ENCODE peak calls at places on chromosomes 13 and 19, in nine cellular contexts. One of them, this sample, is unnamed.

GRCh38 chr13:73428706-73429105 is 369.9 kb downstream of the KLF5 start:
- DNase-seq in uterus: no peak
- DNase-seq in CD4-positive, alpha-beta T cell: no peak
- DNase-seq in AG09319: no peak
- DNase-seq in ascending aorta: no peak
- DNase-seq in adrenal gland: no peak
- DNase-seq in WERI-Rb-1: no peak
- DNase-seq in left ventricle myocardium inferior: no peak
- DNase-seq in RWPE2: no peak
- DNase-seq in this sample: no peak

GRCh38 chr19:18596752-18597157 is 8.2 kb downstream of the REX1BD start:
- DNase-seq in RWPE2: peak; percentile 62
- DNase-seq in AG09319: no peak
- DNase-seq in CD4-positive, alpha-beta T cell: no peak
- DNase-seq in adrenal gland: peak; percentile 91
- DNase-seq in ascending aorta: no peak
- DNase-seq in WERI-Rb-1: peak; percentile 93
- DNase-seq in uterus: peak; percentile 41
- DNase-seq in left ventricle myocardium inferior: peak; percentile 53
- DNase-seq in this sample: peak; percentile 75

GRCh38 chr19:2476451-2477140 is 669 bp downstream of the GADD45B start:
- DNase-seq in adrenal gland: peak; percentile 64
- DNase-seq in ascending aorta: peak; percentile 84
- DNase-seq in left ventricle myocardium inferior: peak; percentile 49
- DNase-seq in AG09319: no peak
- DNase-seq in CD4-positive, alpha-beta T cell: peak; percentile 53
- DNase-seq in WERI-Rb-1: peak; percentile 53
- DNase-seq in uterus: peak; percentile 55
- DNase-seq in RWPE2: no peak
- DNase-seq in this sample: no peak

GRCh38 chr13:31987071-31987470 is 44.5 kb upstream of the FRY start:
- DNase-seq in uterus: no peak
- DNase-seq in left ventricle myocardium inferior: no peak
- DNase-seq in RWPE2: no peak
- DNase-seq in WERI-Rb-1: no peak
- DNase-seq in CD4-positive, alpha-beta T cell: no peak
- DNase-seq in ascending aorta: no peak
- DNase-seq in AG09319: no peak
- DNase-seq in adrenal gland: no peak
- DNase-seq in this sample: no peak

GRCh38 chr13:22960827-22961226 is 220.0 kb upstream of the SGCG start:
- DNase-seq in left ventricle myocardium inferior: no peak
- DNase-seq in RWPE2: no peak
- DNase-seq in uterus: no peak
- DNase-seq in ascending aorta: no peak
- DNase-seq in CD4-positive, alpha-beta T cell: no peak
- DNase-seq in adrenal gland: no peak
- DNase-seq in AG09319: no peak
- DNase-seq in WERI-Rb-1: no peak
- DNase-seq in this sample: no peak

GRCh38 chr19:17441241-17442135 is 7.0 kb downstream of the TMEM221 start:
- DNase-seq in left ventricle myocardium inferior: no peak
- DNase-seq in CD4-positive, alpha-beta T cell: no peak
- DNase-seq in RWPE2: no peak
- DNase-seq in AG09319: no peak
- DNase-seq in adrenal gland: no peak
- DNase-seq in WERI-Rb-1: peak; percentile 48
- DNase-seq in ascending aorta: no peak
- DNase-seq in uterus: no peak
- DNase-seq in this sample: no peak

GRCh38 chr13:28637714-28638355 is 21.1 kb upstream of the POMP start:
- DNase-seq in uterus: no peak
- DNase-seq in AG09319: no peak
- DNase-seq in RWPE2: no peak
- DNase-seq in WERI-Rb-1: no peak
- DNase-seq in adrenal gland: no peak
- DNase-seq in CD4-positive, alpha-beta T cell: no peak
- DNase-seq in left ventricle myocardium inferior: no peak
- DNase-seq in ascending aorta: no peak
- DNase-seq in this sample: no peak

GRCh38 chr13:80690208-80690607 is 349.3 kb upstream of the SPRY2 start:
- DNase-seq in WERI-Rb-1: peak; percentile 31
- DNase-seq in ascending aorta: no peak
- DNase-seq in adrenal gland: no peak
- DNase-seq in left ventricle myocardium inferior: no peak
- DNase-seq in AG09319: no peak
- DNase-seq in RWPE2: no peak
- DNase-seq in CD4-positive, alpha-beta T cell: no peak
- DNase-seq in uterus: no peak
- DNase-seq in this sample: no peak

GRCh38 chr19:917323-918151 is at the start of gene KISS1R:
- DNase-seq in uterus: no peak
- DNase-seq in RWPE2: peak; percentile 58
- DNase-seq in adrenal gland: no peak
- DNase-seq in WERI-Rb-1: peak; percentile 82
- DNase-seq in ascending aorta: peak; percentile 75
- DNase-seq in AG09319: no peak
- DNase-seq in CD4-positive, alpha-beta T cell: no peak
- DNase-seq in left ventricle myocardium inferior: no peak
- DNase-seq in this sample: peak; percentile 73

GRCh38 chr19:17020380-17020779 is 6.2 kb downstream of the CPAMD8 start:
- DNase-seq in WERI-Rb-1: no peak
- DNase-seq in uterus: no peak
- DNase-seq in ascending aorta: no peak
- DNase-seq in adrenal gland: peak; percentile 57
- DNase-seq in RWPE2: no peak
- DNase-seq in left ventricle myocardium inferior: no peak
- DNase-seq in CD4-positive, alpha-beta T cell: no peak
- DNase-seq in AG09319: no peak
- DNase-seq in this sample: no peak

GRCh38 chr19:6481541-6482342 is at the start of gene DENND1C:
- DNase-seq in AG09319: no peak
- DNase-seq in CD4-positive, alpha-beta T cell: peak; percentile 49
- DNase-seq in adrenal gland: peak; percentile 69
- DNase-seq in WERI-Rb-1: peak; percentile 60
- DNase-seq in ascending aorta: no peak
- DNase-seq in left ventricle myocardium inferior: no peak
- DNase-seq in RWPE2: no peak
- DNase-seq in uterus: no peak
- DNase-seq in this sample: peak; percentile 77

GRCh38 chr19:43634516-43634876 is 5.2 kb downstream of the CADM4 start:
- DNase-seq in AG09319: no peak
- DNase-seq in adrenal gland: no peak
- DNase-seq in WERI-Rb-1: no peak
- DNase-seq in RWPE2: no peak
- DNase-seq in uterus: no peak
- DNase-seq in left ventricle myocardium inferior: no peak
- DNase-seq in CD4-positive, alpha-beta T cell: no peak
- DNase-seq in ascending aorta: no peak
- DNase-seq in this sample: no peak

DNA sequence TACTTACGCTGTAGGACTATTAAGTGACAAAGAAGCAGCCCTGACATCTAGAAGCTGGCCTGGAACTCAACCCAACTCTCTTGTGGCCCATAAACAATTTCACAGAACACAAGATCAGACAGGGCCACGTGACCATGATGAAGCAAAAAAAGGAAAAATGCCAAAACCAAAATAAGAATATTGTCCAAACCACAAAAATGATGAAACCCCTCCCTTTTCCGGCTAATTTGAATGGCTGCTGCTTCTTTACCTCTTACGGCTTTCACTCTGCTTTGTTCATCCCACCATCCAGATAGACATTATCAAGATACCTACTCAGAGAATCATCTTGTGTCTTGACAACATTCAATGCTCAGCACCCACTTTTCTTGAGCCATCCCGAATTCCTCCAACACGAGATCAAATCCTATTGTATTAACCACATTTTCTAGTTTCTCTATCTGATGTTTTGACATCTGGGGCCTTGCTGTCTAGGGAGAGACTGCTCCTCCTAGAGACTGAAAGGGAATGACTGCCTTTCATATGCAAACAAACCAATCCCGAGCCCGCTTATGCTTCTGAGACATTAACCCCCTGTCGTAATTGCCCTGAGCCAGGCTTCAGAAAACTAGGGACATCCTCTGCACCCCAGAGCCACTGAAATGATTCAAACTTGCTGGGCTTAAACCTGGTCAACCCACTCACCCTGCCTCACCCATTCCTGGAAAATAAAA is 186.3 kb downstream of the TDRD3 start:
- DNase-seq in RWPE2: no peak
- DNase-seq in WERI-Rb-1: no peak
- DNase-seq in uterus: no peak
- DNase-seq in ascending aorta: no peak
- DNase-seq in AG09319: peak; percentile 40
- DNase-seq in left ventricle myocardium inferior: no peak
- DNase-seq in CD4-positive, alpha-beta T cell: no peak
- DNase-seq in adrenal gland: no peak
- DNase-seq in this sample: no peak
- TF ChIP-seq CTCF in RWPE2: no peak
- TF ChIP-seq CTCF in WERI-Rb-1: no peak
- TF ChIP-seq CTCF in uterus: no peak
- TF ChIP-seq CTCF in ascending aorta: no peak
- TF ChIP-seq CTCF in AG09319: peak; percentile 32
- TF ChIP-seq CTCF in left ventricle myocardium inferior: no peak
- TF ChIP-seq CTCF in CD4-positive, alpha-beta T cell: no peak
- TF ChIP-seq CTCF in adrenal gland: no peak
- TF ChIP-seq CTCF in this sample: no peak

DNA sequence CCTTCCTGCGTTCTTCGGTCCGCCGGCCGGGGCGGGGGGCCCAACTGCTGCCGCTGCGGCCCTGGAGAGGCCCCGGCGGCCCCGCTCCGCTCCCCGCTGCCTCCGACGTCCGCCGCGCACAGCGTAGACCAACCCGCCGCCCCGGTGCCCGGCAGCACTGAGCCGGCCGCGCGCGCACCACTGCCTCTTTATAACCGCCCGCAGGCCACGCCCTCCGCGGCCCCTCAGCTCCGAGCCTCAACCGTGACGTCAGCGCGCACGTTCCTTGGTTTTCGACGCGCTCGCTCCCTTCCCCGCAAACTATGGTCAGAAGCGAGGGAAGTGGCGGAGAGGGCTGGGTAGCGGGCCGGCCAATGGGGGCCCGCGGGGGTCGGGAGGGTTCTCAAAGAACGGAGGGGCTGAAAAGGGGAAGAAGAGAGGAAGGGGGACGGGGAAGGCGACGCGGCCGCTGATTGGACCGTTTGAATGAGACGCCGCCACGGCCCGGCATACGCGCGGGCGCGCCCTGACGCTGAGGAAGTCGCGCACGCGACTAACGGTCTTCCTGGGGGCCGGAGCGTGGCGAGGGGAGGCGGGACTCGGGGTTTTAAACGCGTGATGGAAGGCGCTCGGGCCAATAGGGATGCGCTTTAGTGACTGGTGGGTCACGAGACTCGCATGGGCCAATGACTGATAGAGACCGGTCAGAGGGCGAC is at the start of gene UBE2S:
- DNase-seq in ascending aorta: peak; percentile 99
- DNase-seq in adrenal gland: peak; percentile 99
- DNase-seq in uterus: peak; percentile 98
- DNase-seq in left ventricle myocardium inferior: peak; percentile 99
- DNase-seq in WERI-Rb-1: peak; percentile 98
- DNase-seq in AG09319: peak; percentile 99
- DNase-seq in CD4-positive, alpha-beta T cell: peak; percentile 96
- DNase-seq in RWPE2: peak; percentile 96
- DNase-seq in this sample: peak; percentile 98
- TF ChIP-seq CTCF in ascending aorta: no peak
- TF ChIP-seq CTCF in adrenal gland: no peak
- TF ChIP-seq CTCF in uterus: no peak
- TF ChIP-seq CTCF in left ventricle myocardium inferior: peak; percentile 14
- TF ChIP-seq CTCF in WERI-Rb-1: no peak
- TF ChIP-seq CTCF in AG09319: no peak
- TF ChIP-seq CTCF in CD4-positive, alpha-beta T cell: no peak
- TF ChIP-seq CTCF in RWPE2: no peak
- TF ChIP-seq CTCF in this sample: no peak

DNA sequence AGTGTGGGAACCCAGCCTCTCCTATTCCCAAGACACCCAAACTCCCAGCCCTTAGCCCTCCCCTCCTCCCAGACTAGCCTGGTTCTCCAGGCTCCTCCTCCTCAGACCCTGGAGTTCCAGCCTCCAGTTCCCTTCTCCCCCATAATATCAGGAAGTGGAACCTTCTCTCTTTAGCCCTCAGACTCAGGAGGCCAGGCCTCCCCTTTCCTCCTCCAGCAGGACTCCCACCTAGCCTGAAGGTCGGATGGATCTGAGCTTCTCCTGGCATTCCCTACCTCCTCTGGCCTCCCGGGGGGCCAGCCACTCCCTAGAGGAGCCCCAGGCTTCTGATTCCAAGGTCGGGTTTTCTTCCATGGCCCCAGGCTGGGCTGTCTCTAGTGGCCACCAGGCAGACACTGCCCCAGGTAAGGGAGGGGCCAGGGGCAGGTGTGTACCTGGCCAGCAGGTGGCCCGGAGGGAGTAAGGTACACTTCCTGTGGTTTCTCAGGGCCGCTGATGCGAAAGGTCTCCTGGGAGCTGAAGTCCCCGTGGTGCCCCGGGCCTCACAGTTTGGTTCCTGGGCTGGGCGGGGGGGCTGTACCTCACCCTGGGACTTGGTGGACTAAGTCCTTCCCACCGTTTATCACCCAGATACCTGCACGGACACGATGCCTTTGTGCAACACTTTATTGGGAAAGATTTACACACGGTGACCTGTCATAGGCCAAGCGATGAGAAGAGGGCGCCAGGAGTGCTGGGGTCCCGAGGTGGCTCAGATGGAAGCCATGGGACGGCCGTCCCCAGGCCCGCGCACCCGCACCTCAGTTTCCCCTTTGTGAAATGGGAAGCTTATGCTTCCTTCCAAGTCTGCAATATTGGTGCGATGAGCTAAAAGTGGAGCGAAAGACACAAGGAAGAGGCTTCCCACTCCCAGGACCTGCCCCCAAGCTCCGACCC is at the start of gene TMC4:
- DNase-seq in ascending aorta: no peak
- DNase-seq in CD4-positive, alpha-beta T cell: no peak
- DNase-seq in WERI-Rb-1: peak; percentile 40
- DNase-seq in left ventricle myocardium inferior: no peak
- DNase-seq in AG09319: no peak
- DNase-seq in uterus: no peak
- DNase-seq in RWPE2: no peak
- DNase-seq in adrenal gland: no peak
- DNase-seq in this sample: no peak
- TF ChIP-seq CTCF in ascending aorta: no peak
- TF ChIP-seq CTCF in CD4-positive, alpha-beta T cell: no peak
- TF ChIP-seq CTCF in WERI-Rb-1: no peak
- TF ChIP-seq CTCF in left ventricle myocardium inferior: no peak
- TF ChIP-seq CTCF in AG09319: no peak
- TF ChIP-seq CTCF in uterus: no peak
- TF ChIP-seq CTCF in RWPE2: peak; percentile 10
- TF ChIP-seq CTCF in adrenal gland: no peak
- TF ChIP-seq CTCF in this sample: no peak

GRCh38 chr19:45444318-45445041 is 20.8 kb upstream of the ERCC1 start:
- DNase-seq in AG09319: peak; percentile 63
- DNase-seq in left ventricle myocardium inferior: peak; percentile 97
- DNase-seq in CD4-positive, alpha-beta T cell: peak; percentile 71
- DNase-seq in adrenal gland: peak; percentile 93
- DNase-seq in WERI-Rb-1: peak; percentile 93
- DNase-seq in uterus: peak; percentile 97
- DNase-seq in RWPE2: peak; percentile 79
- DNase-seq in ascending aorta: peak; percentile 98
- DNase-seq in this sample: peak; percentile 95
- TF ChIP-seq CTCF in AG09319: no peak
- TF ChIP-seq CTCF in left ventricle myocardium inferior: no peak
- TF ChIP-seq CTCF in CD4-positive, alpha-beta T cell: no peak
- TF ChIP-seq CTCF in adrenal gland: no peak
- TF ChIP-seq CTCF in WERI-Rb-1: no peak
- TF ChIP-seq CTCF in uterus: no peak
- TF ChIP-seq CTCF in RWPE2: peak; percentile 24
- TF ChIP-seq CTCF in ascending aorta: no peak
- TF ChIP-seq CTCF in this sample: no peak